ENCODE peak calls at places on chromosomes 4 and X, in five cellular contexts. G, O, F, S and I are unnamed samples.

GRCh38 chr4:999863-1000425 is 6.7 kb upstream of the SLC26A1 start:
- DNase-seq in S (no peak), O (no peak), G (no peak), F (no peak), I (no peak)

GRCh38 chrX:40007746-40008705 is 89.7 kb downstream of the BCOR start:
- DNase-seq in O (no peak), S (no peak), F (no peak), G (no peak), I (no peak)

GRCh38 chr4:18568600-18568999 is 547.0 kb upstream of the LCORL start:
- DNase-seq in O (no peak), F (no peak), G (no peak), S (no peak), I (peak; percentile 4)

GRCh38 chr4:88104902-88105610 is 53.4 kb downstream of the ABCG2 start:
- DNase-seq in O (peak; percentile 91), G (no peak), S (peak; percentile 72), F (peak; percentile 88), I (no peak)

GRCh38 chr4:109156346-109156745 is 146.1 kb downstream of the COL25A1 start:
- DNase-seq in S (peak; percentile 4), F (no peak), G (no peak), O (no peak), I (no peak)

GRCh38 chr4:107721436-107722090 is 1.5 kb upstream of the PAPSS1 start:
- DNase-seq in O (no peak), F (no peak), G (peak; percentile 57), S (no peak), I (no peak)

GRCh38 chr4:124631760-124632159 is 80.8 kb downstream of the ANKRD50 start:
- DNase-seq in G (peak; percentile 8), O (peak; percentile 96), S (peak; percentile 98), F (peak; percentile 98), I (peak; percentile 96)

GRCh38 chr4:89306486-89307184 is 965 bp downstream of the GPRIN3 start:
- DNase-seq in F (no peak), G (no peak), O (no peak), S (no peak), I (no peak)

GRCh38 chr4:103156107-103156506 is 42.0 kb downstream of the CENPE start:
- DNase-seq in O (no peak), F (no peak), G (no peak), S (no peak), I (no peak)

GRCh38 chr4:169612869-169613859 is 781 bp upstream of the NEK1 start:
- DNase-seq in G (peak; percentile 87), O (peak; percentile 82), S (peak; percentile 88), F (peak; percentile 79), I (peak; percentile 90)

GRCh38 chr4:78645853-78646757 is 94.5 kb downstream of the ANXA3 start:
- DNase-seq in F (peak; percentile 96), O (peak; percentile 91), S (peak; percentile 95), G (peak; percentile 70), I (peak; percentile 66)

GRCh38 chr4:188778880-188779279 is 639.6 kb downstream of the TRIML1 start:
- DNase-seq in G (no peak), F (peak; percentile 69), S (peak; percentile 12), O (no peak), I (no peak)

GRCh38 chrX:47863187-47863586 is 26.5 kb downstream of the ZNF81 start:
- DNase-seq in S (peak; percentile 0), F (no peak), O (no peak), G (no peak), I (no peak)

GRCh38 chr4:81664079-81664478 is 192.4 kb upstream of the RASGEF1B start:
- DNase-seq in S (no peak), F (no peak), G (no peak), O (peak; percentile 25), I (no peak)

GRCh38 chr4:148216321-148216720 is 225.9 kb downstream of the NR3C2 start:
- DNase-seq in S (no peak), F (no peak), G (no peak), O (no peak), I (no peak)

GRCh38 chr4:148214529-148215166 is 227.6 kb downstream of the NR3C2 start:
- DNase-seq in F (peak; percentile 5), S (peak; percentile 36), O (no peak), G (no peak), I (no peak)

GRCh38 chr4:148215202-148215601 is 227.0 kb downstream of the NR3C2 start:
- DNase-seq in F (no peak), S (no peak), O (no peak), G (no peak), I (no peak)

GRCh38 chr4:148211533-148211932 is 230.7 kb downstream of the NR3C2 start:
- DNase-seq in G (no peak), S (no peak), O (no peak), F (no peak), I (no peak)

GRCh38 chr4:148216866-148217814 is 225.1 kb downstream of the NR3C2 start:
- DNase-seq in O (no peak), G (no peak), F (no peak), S (no peak), I (no peak)
- H3K4me3 ChIP-seq in O (no peak overlapping the region), G (no peak overlapping the region), F (no peak overlapping the region), S (no peak overlapping the region), I (no peak overlapping the region)

GRCh38 chrX:102840871-102841705 is 96.0 kb upstream of the RAB40AL start:
- DNase-seq in S (peak; percentile 10), O (peak; percentile 80), F (peak; percentile 34), G (no peak), I (peak; percentile 63)
- H3K36me3 ChIP-seq in S (no peaks in the 10 kb centered on the region), O (peaks cover 4% of the 10 kb centered on the region), F (no peaks in the 10 kb centered on the region), G (no peaks in the 10 kb centered on the region), I (no peaks in the 10 kb centered on the region)

GRCh38 chr4:151226004-151226932 is 50.7 kb upstream of the PRSS48 start:
- DNase-seq in F (peak; percentile 88), S (peak; percentile 90), G (no peak), O (peak; percentile 80), I (no peak)
- H3K4me3 ChIP-seq in F (peak overlapping the region; percentile 59), S (peak overlapping the region; percentile 86), G (peak overlapping the region; percentile 4), O (peak overlapping the region; percentile 40), I (no peak overlapping the region)

GRCh38 chrX:154018518-154019060 is 1.1 kb downstream of the IRAK1 start:
- DNase-seq in F (no peak), G (no peak), O (no peak), S (no peak), I (no peak)

GRCh38 chrX:154015581-154016264 is 4.0 kb downstream of the IRAK1 start:
- DNase-seq in S (no peak), O (no peak), G (no peak), F (no peak), I (no peak)

GRCh38 chrX:154017766-154018517 is 1.8 kb downstream of the IRAK1 start:
- DNase-seq in O (no peak), G (no peak), F (no peak), S (no peak), I (no peak)

GRCh38 chrX:154014429-154015380 is 5.0 kb downstream of the IRAK1 start:
- DNase-seq in F (no peak), O (no peak), G (no peak), S (no peak), I (peak; percentile 21)

DNA sequence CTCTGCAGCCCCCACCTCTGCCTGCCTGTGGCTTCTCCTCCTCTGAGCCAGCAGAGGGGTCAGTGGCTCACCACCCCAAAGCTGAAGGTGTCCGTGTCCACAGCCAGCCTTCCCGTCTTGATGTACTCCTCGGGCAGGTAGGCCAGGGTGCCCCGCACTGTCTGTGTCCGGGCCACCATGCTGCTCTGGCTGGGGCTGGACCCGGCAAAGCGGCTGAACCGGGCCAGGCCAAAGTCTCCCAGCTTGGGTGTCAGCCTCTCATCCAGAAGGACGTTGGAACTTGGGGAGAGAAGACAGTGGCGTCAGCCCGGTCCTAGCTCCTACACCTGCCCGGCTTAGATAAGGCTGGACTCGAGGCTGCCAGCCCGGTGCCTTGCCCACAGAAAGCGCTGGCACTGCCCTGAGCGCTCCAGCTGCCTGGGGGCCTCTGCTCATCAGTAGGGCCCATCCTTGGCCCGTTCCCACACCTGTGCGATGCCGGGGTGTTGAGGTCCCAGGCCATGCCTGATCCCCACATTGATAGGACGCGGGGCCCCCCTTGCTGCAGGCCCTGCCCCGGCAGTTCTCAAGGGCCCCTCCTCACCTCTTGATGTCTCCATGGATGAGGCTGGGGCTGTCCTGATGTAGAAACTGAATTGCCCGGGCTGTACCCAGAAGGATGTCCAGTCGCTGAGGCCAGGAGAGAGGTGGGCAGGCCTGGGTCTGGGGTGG is 3.2 kb downstream of the IRAK1 start:
- DNase-seq in G (no peak), F (no peak), S (no peak), O (no peak), I (no peak)
- H3K36me3 ChIP-seq in G (no peaks in the 10 kb centered on the region), F (peaks cover 20% of the 10 kb centered on the region), S (no peaks in the 10 kb centered on the region), O (peaks cover 37% of the 10 kb centered on the region), I (peaks cover 29% of the 10 kb centered on the region)

GRCh38 chrX:11290673-11291072 is 2.5 kb upstream of the AMELX start:
- DNase-seq in G (no peak), S (no peak), F (no peak), O (no peak), I (no peak)
- H3K4me3 ChIP-seq in G (no peak overlapping the region), S (no peak overlapping the region), F (no peak overlapping the region), O (no peak overlapping the region), I (no peak overlapping the region)

DNA sequence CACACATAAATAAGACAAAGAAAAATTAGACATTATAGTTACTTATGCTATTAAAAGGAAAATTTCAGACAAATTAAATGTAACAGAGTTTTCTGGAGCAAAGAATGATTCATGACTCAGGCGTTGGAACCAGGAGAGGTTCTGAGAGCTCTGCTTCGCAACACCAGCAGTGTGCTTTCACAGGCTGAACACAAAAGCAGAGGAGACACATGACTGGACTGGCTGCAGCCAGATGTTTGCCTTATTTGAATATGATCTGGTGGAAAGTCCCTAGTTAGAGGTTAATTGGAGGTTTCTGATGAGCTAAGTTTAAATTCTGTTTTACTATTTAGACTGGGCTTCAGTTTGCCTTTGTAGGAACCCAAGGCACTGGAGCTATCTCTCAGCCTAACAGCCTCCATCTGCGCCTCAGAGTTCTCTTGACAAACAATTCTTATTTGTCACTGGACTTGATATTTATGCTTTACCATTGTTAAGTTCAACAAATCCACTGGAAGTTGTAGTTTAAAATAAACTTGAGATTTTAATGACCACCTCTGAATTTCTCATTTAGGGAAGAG is 16.2 kb downstream of the BOD1L1 start:
- DNase-seq in O (no peak), G (peak; percentile 18), S (peak; percentile 73), F (peak; percentile 85), I (no peak)
- H3K36me3 ChIP-seq in O (peaks cover 62% of the 10 kb centered on the region), G (peaks cover 87% of the 10 kb centered on the region), S (peaks cover 70% of the 10 kb centered on the region), F (peaks cover 23% of the 10 kb centered on the region), I (peaks cover 78% of the 10 kb centered on the region)

GRCh38 chr4:189809885-189810284 is 130.8 kb upstream of the FRG1 start:
- DNase-seq in F (no peak), G (no peak), S (no peak), O (no peak), I (no peak)
- H3K4me3 ChIP-seq in F (no peak overlapping the region), G (no peak overlapping the region), S (no peak overlapping the region), O (no peak overlapping the region), I (no peak overlapping the region)

DNA sequence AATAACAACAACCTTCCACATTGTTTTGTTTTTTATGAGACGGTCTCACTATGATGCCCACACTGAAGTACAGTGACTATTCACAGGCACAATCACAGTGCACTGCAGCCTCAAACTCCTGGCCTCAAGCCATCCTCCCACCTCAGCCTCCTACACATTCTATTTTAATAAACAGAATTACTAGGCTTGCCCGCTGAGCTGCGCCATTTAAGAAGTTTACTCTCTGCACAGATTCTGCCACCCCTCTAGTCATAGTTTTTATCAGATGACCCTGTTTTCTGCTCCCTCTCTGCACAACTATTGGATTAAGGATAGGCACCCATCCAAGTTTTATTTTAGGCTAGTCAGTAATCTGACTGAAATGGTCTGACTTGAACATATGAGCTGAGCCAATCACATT is 11.3 kb upstream of the COX18 start:
- DNase-seq in O (no peak), F (no peak), S (peak; percentile 13), G (no peak), I (peak; percentile 12)
- H3K36me3 ChIP-seq in O (peaks cover 48% of the 10 kb centered on the region), F (peaks cover 34% of the 10 kb centered on the region), S (peaks cover 63% of the 10 kb centered on the region), G (peaks cover 79% of the 10 kb centered on the region), I (peaks cover 26% of the 10 kb centered on the region)

GRCh38 chrX:21947671-21948070 is 7.2 kb downstream of the SMS start:
- DNase-seq in S (no peak), F (no peak), O (no peak), G (no peak), I (no peak)
- H3K4me3 ChIP-seq in S (peak overlapping the region; percentile 30), F (no peak overlapping the region), O (peak overlapping the region; percentile 34), G (no peak overlapping the region), I (no peak overlapping the region)